ENCODE peak calls at places on chromosomes 5 and 9, in eight cellular contexts. One of them, this sample, is unnamed.

GRCh38 chr5:76337949-76338589 is 65.0 kb upstream of the IQGAP2 start:
- DNase-seq in cardiac fibroblast: peak; percentile 17
- DNase-seq in HCT116: peak; percentile 65
- DNase-seq in body of pancreas: peak; percentile 72
- DNase-seq in psoas muscle: no peak
- DNase-seq in mammary epithelial cell: peak; percentile 75
- DNase-seq in tibial artery: no peak
- DNase-seq in choroid plexus epithelial cell: peak; percentile 86
- DNase-seq in this sample: peak; percentile 78

GRCh38 chr9:98678244-98678842 is 30.4 kb downstream of the GABBR2 start:
- DNase-seq in cardiac fibroblast: no peak
- DNase-seq in HCT116: peak; percentile 26
- DNase-seq in body of pancreas: no peak
- DNase-seq in psoas muscle: no peak
- DNase-seq in mammary epithelial cell: no peak
- DNase-seq in tibial artery: no peak
- DNase-seq in choroid plexus epithelial cell: peak; percentile 26
- DNase-seq in this sample: peak; percentile 43

GRCh38 chr9:38006163-38006562 is 62.9 kb downstream of the SHB start:
- DNase-seq in cardiac fibroblast: no peak
- DNase-seq in HCT116: no peak
- DNase-seq in body of pancreas: no peak
- DNase-seq in psoas muscle: no peak
- DNase-seq in mammary epithelial cell: peak; percentile 8
- DNase-seq in tibial artery: no peak
- DNase-seq in choroid plexus epithelial cell: no peak
- DNase-seq in this sample: peak; percentile 84

GRCh38 chr5:164185000-164185399 is 679.6 kb downstream of the MAT2B start:
- DNase-seq in cardiac fibroblast: no peak
- DNase-seq in HCT116: no peak
- DNase-seq in body of pancreas: no peak
- DNase-seq in psoas muscle: no peak
- DNase-seq in mammary epithelial cell: no peak
- DNase-seq in tibial artery: no peak
- DNase-seq in choroid plexus epithelial cell: no peak
- DNase-seq in this sample: no peak

GRCh38 chr5:855771-856530 is 5.2 kb upstream of the ZDHHC11 start:
- DNase-seq in cardiac fibroblast: no peak
- DNase-seq in HCT116: no peak
- DNase-seq in body of pancreas: peak; percentile 3
- DNase-seq in psoas muscle: no peak
- DNase-seq in mammary epithelial cell: no peak
- DNase-seq in tibial artery: peak; percentile 56
- DNase-seq in choroid plexus epithelial cell: no peak
- DNase-seq in this sample: no peak

GRCh38 chr5:33118761-33119415 is 321.9 kb upstream of the TARS1 start:
- DNase-seq in cardiac fibroblast: no peak
- DNase-seq in HCT116: no peak
- DNase-seq in body of pancreas: no peak
- DNase-seq in psoas muscle: no peak
- DNase-seq in mammary epithelial cell: peak; percentile 82
- DNase-seq in tibial artery: no peak
- DNase-seq in choroid plexus epithelial cell: no peak
- DNase-seq in this sample: peak; percentile 78

GRCh38 chr5:6920628-6921256 is 207.5 kb downstream of the TENT4A start:
- DNase-seq in cardiac fibroblast: no peak
- DNase-seq in HCT116: no peak
- DNase-seq in body of pancreas: no peak
- DNase-seq in psoas muscle: no peak
- DNase-seq in mammary epithelial cell: no peak
- DNase-seq in tibial artery: no peak
- DNase-seq in choroid plexus epithelial cell: no peak
- DNase-seq in this sample: no peak

GRCh38 chr9:123753669-123754307 is 176.1 kb downstream of the DENND1A start:
- DNase-seq in cardiac fibroblast: no peak
- DNase-seq in HCT116: no peak
- DNase-seq in body of pancreas: no peak
- DNase-seq in psoas muscle: no peak
- DNase-seq in mammary epithelial cell: no peak
- DNase-seq in tibial artery: no peak
- DNase-seq in choroid plexus epithelial cell: no peak
- DNase-seq in this sample: peak; percentile 18

GRCh38 chr5:3346111-3346820 is 249.4 kb upstream of the IRX1 start:
- DNase-seq in cardiac fibroblast: no peak
- DNase-seq in HCT116: no peak
- DNase-seq in body of pancreas: no peak
- DNase-seq in psoas muscle: no peak
- DNase-seq in mammary epithelial cell: no peak
- DNase-seq in tibial artery: peak; percentile 28
- DNase-seq in choroid plexus epithelial cell: no peak
- DNase-seq in this sample: no peak

GRCh38 chr9:137071282-137071681 is 925 bp upstream of the SAPCD2 start:
- DNase-seq in cardiac fibroblast: no peak
- DNase-seq in HCT116: no peak
- DNase-seq in body of pancreas: no peak
- DNase-seq in psoas muscle: peak; percentile 7
- DNase-seq in mammary epithelial cell: no peak
- DNase-seq in tibial artery: no peak
- DNase-seq in choroid plexus epithelial cell: no peak
- DNase-seq in this sample: no peak

GRCh38 chr9:124386201-124386600 is 29.0 kb downstream of the PSMB7 start:
- DNase-seq in cardiac fibroblast: no peak
- DNase-seq in HCT116: no peak
- DNase-seq in body of pancreas: no peak
- DNase-seq in psoas muscle: no peak
- DNase-seq in mammary epithelial cell: no peak
- DNase-seq in tibial artery: no peak
- DNase-seq in choroid plexus epithelial cell: peak; percentile 53
- DNase-seq in this sample: no peak

GRCh38 chr5:112626079-112626478 is 111.6 kb upstream of the APC start:
- DNase-seq in cardiac fibroblast: no peak
- DNase-seq in HCT116: no peak
- DNase-seq in body of pancreas: no peak
- DNase-seq in psoas muscle: no peak
- DNase-seq in mammary epithelial cell: no peak
- DNase-seq in tibial artery: no peak
- DNase-seq in choroid plexus epithelial cell: no peak
- DNase-seq in this sample: no peak

GRCh38 chr5:138874771-138875628 is at the start of gene LRRTM2:
- DNase-seq in cardiac fibroblast: peak; percentile 54
- DNase-seq in HCT116: no peak
- DNase-seq in body of pancreas: no peak
- DNase-seq in psoas muscle: no peak
- DNase-seq in mammary epithelial cell: peak; percentile 82
- DNase-seq in tibial artery: no peak
- DNase-seq in choroid plexus epithelial cell: peak; percentile 77
- DNase-seq in this sample: peak; percentile 71

GRCh38 chr5:395921-396714 is 46.9 kb upstream of the EXOC3 start:
- DNase-seq in cardiac fibroblast: no peak
- DNase-seq in HCT116: no peak
- DNase-seq in body of pancreas: no peak
- DNase-seq in psoas muscle: no peak
- DNase-seq in mammary epithelial cell: no peak
- DNase-seq in tibial artery: peak; percentile 56
- DNase-seq in choroid plexus epithelial cell: no peak
- DNase-seq in this sample: no peak

DNA sequence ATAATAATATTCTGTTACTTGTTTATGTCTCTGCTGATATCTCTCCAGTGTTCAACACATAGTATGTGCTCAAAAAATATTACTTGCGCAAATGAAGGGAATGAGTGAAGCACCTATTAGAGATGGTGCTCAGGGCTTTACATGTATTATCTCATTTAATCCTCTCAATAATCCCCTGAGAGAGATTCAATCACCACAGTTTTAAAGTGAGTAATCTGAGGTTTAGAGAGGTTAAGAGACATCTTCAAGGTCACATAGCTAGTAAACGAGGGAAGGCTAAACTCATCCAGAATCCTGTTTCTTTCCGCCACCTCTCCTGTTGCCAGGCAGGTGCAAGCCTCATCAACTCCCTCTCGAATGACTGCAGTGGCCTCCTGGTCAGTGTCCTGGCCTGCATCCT is 82.0 kb downstream of the UGCG start:
- DNase-seq in cardiac fibroblast: no peak
- DNase-seq in HCT116: no peak
- DNase-seq in body of pancreas: no peak
- DNase-seq in psoas muscle: no peak
- DNase-seq in mammary epithelial cell: no peak
- DNase-seq in tibial artery: peak; percentile 2
- DNase-seq in choroid plexus epithelial cell: no peak
- DNase-seq in this sample: no peak
- H3K4me3 ChIP-seq in cardiac fibroblast: no peak overlapping the region
- H3K4me3 ChIP-seq in HCT116: no peak overlapping the region
- H3K4me3 ChIP-seq in body of pancreas: no peak overlapping the region
- H3K4me3 ChIP-seq in psoas muscle: no peak overlapping the region
- H3K4me3 ChIP-seq in mammary epithelial cell: no peak overlapping the region
- H3K4me3 ChIP-seq in tibial artery: no peak overlapping the region
- H3K4me3 ChIP-seq in choroid plexus epithelial cell: no peak overlapping the region
- H3K4me3 ChIP-seq in this sample: no peak overlapping the region

DNA sequence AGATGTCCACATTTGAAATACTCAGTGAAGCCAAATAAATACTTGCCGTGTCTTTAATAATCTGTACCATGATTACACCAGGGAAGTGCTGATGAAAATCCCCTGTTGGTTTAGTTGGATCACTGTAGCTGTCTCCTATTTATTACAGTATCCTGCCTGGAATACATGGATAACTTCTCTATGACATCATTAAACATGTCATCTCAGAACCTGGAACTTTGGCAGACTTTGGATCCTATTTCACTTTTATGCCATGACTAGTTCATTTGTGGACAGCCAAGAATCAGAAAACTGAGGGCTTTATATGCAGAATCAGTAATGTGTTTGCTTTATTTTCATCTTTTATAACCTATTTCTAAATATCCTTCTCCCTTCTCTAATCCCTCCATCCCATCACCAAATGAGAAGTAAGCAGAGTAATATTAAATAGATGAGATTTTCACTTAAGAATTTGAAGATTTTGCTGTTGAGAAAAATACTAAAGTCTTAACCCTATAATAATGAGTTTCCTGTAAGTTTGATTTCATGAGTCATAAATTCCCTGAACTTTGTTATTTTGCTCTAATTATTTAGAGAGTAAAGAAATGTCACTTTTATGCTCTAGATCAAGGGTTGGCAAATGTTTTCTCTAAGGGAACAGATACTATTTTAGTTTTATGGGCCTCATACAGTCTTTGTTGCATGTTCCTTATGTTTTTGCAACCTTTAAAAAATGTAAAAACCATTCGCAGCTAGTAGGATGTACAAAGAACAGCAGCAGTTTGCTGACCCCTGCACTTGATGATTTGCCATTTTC is at the start of gene TXNDC8:
- DNase-seq in cardiac fibroblast: peak; percentile 62
- DNase-seq in HCT116: no peak
- DNase-seq in body of pancreas: no peak
- DNase-seq in psoas muscle: no peak
- DNase-seq in mammary epithelial cell: no peak
- DNase-seq in tibial artery: no peak
- DNase-seq in choroid plexus epithelial cell: no peak
- DNase-seq in this sample: no peak
- TF ChIP-seq CTCF in cardiac fibroblast: no peak
- TF ChIP-seq CTCF in HCT116: no peak
- TF ChIP-seq CTCF in body of pancreas: no peak
- TF ChIP-seq CTCF in psoas muscle: no peak
- TF ChIP-seq CTCF in mammary epithelial cell: no peak
- TF ChIP-seq CTCF in tibial artery: no peak
- TF ChIP-seq CTCF in choroid plexus epithelial cell: no peak
- TF ChIP-seq CTCF in this sample: no peak

GRCh38 chr5:65163698-65164097 is 318.0 kb downstream of the ADAMTS6 start:
- DNase-seq in cardiac fibroblast: no peak
- DNase-seq in HCT116: no peak
- DNase-seq in body of pancreas: no peak
- DNase-seq in psoas muscle: no peak
- DNase-seq in mammary epithelial cell: peak; percentile 33
- DNase-seq in tibial artery: no peak
- DNase-seq in choroid plexus epithelial cell: peak; percentile 42
- DNase-seq in this sample: peak; percentile 38
- H3K4me3 ChIP-seq in cardiac fibroblast: no peak overlapping the region
- H3K4me3 ChIP-seq in HCT116: no peak overlapping the region
- H3K4me3 ChIP-seq in body of pancreas: no peak overlapping the region
- H3K4me3 ChIP-seq in psoas muscle: no peak overlapping the region
- H3K4me3 ChIP-seq in mammary epithelial cell: no peak overlapping the region
- H3K4me3 ChIP-seq in tibial artery: no peak overlapping the region
- H3K4me3 ChIP-seq in choroid plexus epithelial cell: no peak overlapping the region
- H3K4me3 ChIP-seq in this sample: no peak overlapping the region

GRCh38 chr5:151718168-151718567 is 31.5 kb upstream of the SPARC start:
- DNase-seq in cardiac fibroblast: no peak
- DNase-seq in HCT116: no peak
- DNase-seq in body of pancreas: no peak
- DNase-seq in psoas muscle: no peak
- DNase-seq in mammary epithelial cell: no peak
- DNase-seq in tibial artery: no peak
- DNase-seq in choroid plexus epithelial cell: peak; percentile 36
- DNase-seq in this sample: no peak
- TF ChIP-seq CTCF in cardiac fibroblast: no peak
- TF ChIP-seq CTCF in HCT116: no peak
- TF ChIP-seq CTCF in body of pancreas: no peak
- TF ChIP-seq CTCF in psoas muscle: no peak
- TF ChIP-seq CTCF in mammary epithelial cell: no peak
- TF ChIP-seq CTCF in tibial artery: no peak
- TF ChIP-seq CTCF in choroid plexus epithelial cell: no peak
- TF ChIP-seq CTCF in this sample: no peak

This sample was measured in epithelial cell of esophagus.